ENCODE peak calls at places on chromosomes 13 and 19, in nine cellular contexts. One of them, this sample, is unnamed.

GRCh38 chr13:110699148-110700145 is 6.5 kb downstream of the CARS2 start:
- DNase-seq in transverse colon: no peak
- DNase-seq in stomach: no peak
- DNase-seq in K562: no peak
- DNase-seq in upper lobe of left lung: no peak
- DNase-seq in A549: no peak
- DNase-seq in HepG2: no peak
- DNase-seq in GM12878: no peak
- DNase-seq in tibial nerve: no peak
- DNase-seq in this sample: no peak

GRCh38 chr13:32354040-32354439 is 38.7 kb downstream of the BRCA2 start:
- DNase-seq in transverse colon: no peak
- DNase-seq in stomach: no peak
- DNase-seq in K562: no peak
- DNase-seq in upper lobe of left lung: no peak
- DNase-seq in A549: no peak
- DNase-seq in HepG2: no peak
- DNase-seq in GM12878: no peak
- DNase-seq in tibial nerve: no peak
- DNase-seq in this sample: no peak

GRCh38 chr13:110790371-110790770 is 76.9 kb downstream of the ING1 start:
- DNase-seq in transverse colon: no peak
- DNase-seq in stomach: no peak
- DNase-seq in K562: no peak
- DNase-seq in upper lobe of left lung: no peak
- DNase-seq in A549: no peak
- DNase-seq in HepG2: no peak
- DNase-seq in GM12878: no peak
- DNase-seq in tibial nerve: no peak
- DNase-seq in this sample: no peak

GRCh38 chr13:76286178-76286577 is 600.0 kb downstream of the KCTD12 start:
- DNase-seq in transverse colon: no peak
- DNase-seq in stomach: no peak
- DNase-seq in K562: no peak
- DNase-seq in upper lobe of left lung: no peak
- DNase-seq in A549: no peak
- DNase-seq in HepG2: no peak
- DNase-seq in GM12878: no peak
- DNase-seq in tibial nerve: no peak
- DNase-seq in this sample: no peak

GRCh38 chr13:44364601-44365000 is 9.0 kb upstream of the SERP2 start:
- DNase-seq in transverse colon: no peak
- DNase-seq in stomach: no peak
- DNase-seq in K562: no peak
- DNase-seq in upper lobe of left lung: no peak
- DNase-seq in A549: peak
- DNase-seq in HepG2: peak
- DNase-seq in GM12878: no peak
- DNase-seq in tibial nerve: no peak
- DNase-seq in this sample: no peak

GRCh38 chr19:4910594-4911273 is 1.4 kb downstream of the UHRF1 start:
- DNase-seq in transverse colon: peak
- DNase-seq in stomach: no peak
- DNase-seq in K562: no peak
- DNase-seq in upper lobe of left lung: no peak
- DNase-seq in A549: peak
- DNase-seq in HepG2: no peak
- DNase-seq in GM12878: no peak
- DNase-seq in tibial nerve: no peak
- DNase-seq in this sample: no peak

GRCh38 chr13:40159736-40160135 is 504.3 kb downstream of the COG6 start:
- DNase-seq in transverse colon: no peak
- DNase-seq in stomach: no peak
- DNase-seq in K562: no peak
- DNase-seq in upper lobe of left lung: no peak
- DNase-seq in A549: no peak
- DNase-seq in HepG2: no peak
- DNase-seq in GM12878: no peak
- DNase-seq in tibial nerve: no peak
- DNase-seq in this sample: no peak

GRCh38 chr13:71359641-71360040 is 507.4 kb downstream of the DACH1 start:
- DNase-seq in transverse colon: no peak
- DNase-seq in stomach: no peak
- DNase-seq in K562: no peak
- DNase-seq in upper lobe of left lung: no peak
- DNase-seq in A549: no peak
- DNase-seq in HepG2: no peak
- DNase-seq in GM12878: no peak
- DNase-seq in tibial nerve: no peak
- DNase-seq in this sample: no peak

GRCh38 chr13:113862191-113862765 is 1.6 kb downstream of the GAS6 start:
- DNase-seq in transverse colon: no peak
- DNase-seq in stomach: no peak
- DNase-seq in K562: no peak
- DNase-seq in upper lobe of left lung: peak
- DNase-seq in A549: no peak
- DNase-seq in HepG2: no peak
- DNase-seq in GM12878: no peak
- DNase-seq in tibial nerve: no peak
- DNase-seq in this sample: no peak

GRCh38 chr13:113861433-113862030 is 2.3 kb downstream of the GAS6 start:
- DNase-seq in transverse colon: no peak
- DNase-seq in stomach: no peak
- DNase-seq in K562: no peak
- DNase-seq in upper lobe of left lung: no peak
- DNase-seq in A549: no peak
- DNase-seq in HepG2: no peak
- DNase-seq in GM12878: no peak
- DNase-seq in tibial nerve: no peak
- DNase-seq in this sample: peak

GRCh38 chr13:113859311-113860050 is 4.4 kb downstream of the GAS6 start:
- DNase-seq in transverse colon: no peak
- DNase-seq in stomach: no peak
- DNase-seq in K562: no peak
- DNase-seq in upper lobe of left lung: no peak
- DNase-seq in A549: no peak
- DNase-seq in HepG2: no peak
- DNase-seq in GM12878: no peak
- DNase-seq in tibial nerve: no peak
- DNase-seq in this sample: no peak

GRCh38 chr13:113857531-113858195 is 6.2 kb downstream of the GAS6 start:
- DNase-seq in transverse colon: no peak
- DNase-seq in stomach: peak
- DNase-seq in K562: no peak
- DNase-seq in upper lobe of left lung: peak
- DNase-seq in A549: no peak
- DNase-seq in HepG2: no peak
- DNase-seq in GM12878: no peak
- DNase-seq in tibial nerve: no peak
- DNase-seq in this sample: no peak

DNA sequence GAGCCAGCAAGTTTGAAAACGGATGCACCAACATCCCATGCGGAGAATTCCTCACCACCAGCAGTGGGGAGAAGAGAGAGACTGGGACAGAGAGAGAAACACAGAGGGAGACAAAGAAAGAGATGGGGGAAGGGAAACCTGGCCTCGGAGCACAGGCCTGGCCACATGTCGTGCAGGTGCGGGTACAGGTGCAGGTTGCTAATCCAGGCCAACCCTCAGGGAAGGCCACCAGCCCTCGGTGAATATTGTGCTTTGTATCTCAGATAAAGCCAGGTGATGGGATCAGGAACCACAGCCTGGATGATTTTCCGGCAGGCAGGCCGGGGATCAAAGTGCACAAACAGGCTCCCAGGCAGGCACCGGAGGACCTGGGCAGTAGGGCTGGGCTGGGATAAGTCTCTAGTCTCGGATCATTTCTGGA is 3.8 kb downstream of the GAS6 start:
- DNase-seq in transverse colon: peak
- DNase-seq in stomach: peak
- DNase-seq in K562: no peak
- DNase-seq in upper lobe of left lung: no peak
- DNase-seq in A549: no peak
- DNase-seq in HepG2: peak
- DNase-seq in GM12878: no peak
- DNase-seq in tibial nerve: no peak
- DNase-seq in this sample: no peak
- TF ChIP-seq EP300 in transverse colon: no peak
- TF ChIP-seq EP300 in stomach: no peak
- TF ChIP-seq EP300 in K562: no peak
- TF ChIP-seq EP300 in upper lobe of left lung: no peak
- TF ChIP-seq EP300 in A549: no peak
- TF ChIP-seq EP300 in HepG2: no peak
- TF ChIP-seq EP300 in GM12878: no peak
- TF ChIP-seq EP300 in tibial nerve: no peak
- TF ChIP-seq EP300 in this sample: no peak

GRCh38 chr13:29993196-29993595 is 142.8 kb upstream of the UBL3 start:
- DNase-seq in transverse colon: no peak
- DNase-seq in stomach: no peak
- DNase-seq in K562: no peak
- DNase-seq in upper lobe of left lung: no peak
- DNase-seq in A549: no peak
- DNase-seq in HepG2: no peak
- DNase-seq in GM12878: no peak
- DNase-seq in tibial nerve: no peak
- DNase-seq in this sample: no peak

GRCh38 chr13:29994911-29995601 is 144.6 kb upstream of the UBL3 start:
- DNase-seq in transverse colon: no peak
- DNase-seq in stomach: no peak
- DNase-seq in K562: no peak
- DNase-seq in upper lobe of left lung: no peak
- DNase-seq in A549: no peak
- DNase-seq in HepG2: no peak
- DNase-seq in GM12878: no peak
- DNase-seq in tibial nerve: no peak
- DNase-seq in this sample: no peak

GRCh38 chr13:29996316-29996715 is 145.9 kb upstream of the UBL3 start:
- DNase-seq in transverse colon: no peak
- DNase-seq in stomach: no peak
- DNase-seq in K562: no peak
- DNase-seq in upper lobe of left lung: no peak
- DNase-seq in A549: no peak
- DNase-seq in HepG2: no peak
- DNase-seq in GM12878: no peak
- DNase-seq in tibial nerve: no peak
- DNase-seq in this sample: no peak

GRCh38 chr13:29991343-29991742 is 140.9 kb upstream of the UBL3 start:
- DNase-seq in transverse colon: no peak
- DNase-seq in stomach: no peak
- DNase-seq in K562: no peak
- DNase-seq in upper lobe of left lung: no peak
- DNase-seq in A549: no peak
- DNase-seq in HepG2: no peak
- DNase-seq in GM12878: no peak
- DNase-seq in tibial nerve: no peak
- DNase-seq in this sample: no peak

DNA sequence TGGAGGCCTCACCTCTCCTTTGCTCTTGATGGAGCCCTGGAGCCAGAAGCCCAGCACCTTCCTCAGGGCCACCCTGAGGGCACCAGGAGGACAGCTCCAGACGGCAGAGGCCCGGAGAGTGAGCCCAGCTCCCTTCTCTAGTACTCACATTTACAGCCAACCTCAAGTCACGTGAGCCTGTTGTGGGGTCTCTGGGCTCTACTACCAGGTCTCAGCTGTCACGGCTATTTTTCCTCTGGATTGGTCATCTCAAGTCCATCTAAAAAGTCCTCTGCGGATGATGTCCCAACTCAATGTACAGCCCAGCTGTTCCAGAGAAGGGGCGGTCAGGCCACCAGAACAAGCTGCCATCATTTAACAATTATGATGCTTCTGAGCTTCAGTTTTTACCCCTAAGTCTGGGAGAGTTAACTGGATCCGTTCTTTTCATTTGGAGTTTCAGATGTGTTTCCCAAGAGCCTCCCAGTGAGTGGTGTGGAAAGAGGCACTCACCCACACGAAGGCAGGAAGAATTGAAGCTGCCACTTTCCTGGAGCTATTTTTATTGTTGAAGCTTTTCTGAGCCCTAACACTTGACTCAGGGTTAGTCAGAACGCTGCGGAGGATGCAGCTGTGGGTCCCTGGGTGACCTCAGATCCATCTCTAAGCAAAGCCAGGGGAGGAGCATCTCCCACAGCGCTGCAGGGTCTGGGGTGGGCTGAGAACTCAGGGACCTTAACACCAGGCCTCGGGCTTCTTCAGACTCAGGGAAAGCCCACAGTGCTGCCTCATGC is 143.5 kb upstream of the UBL3 start:
- DNase-seq in transverse colon: no peak
- DNase-seq in stomach: no peak
- DNase-seq in K562: no peak
- DNase-seq in upper lobe of left lung: peak
- DNase-seq in A549: no peak
- DNase-seq in HepG2: no peak
- DNase-seq in GM12878: no peak
- DNase-seq in tibial nerve: no peak
- DNase-seq in this sample: no peak
- TF ChIP-seq EP300 in transverse colon: no peak
- TF ChIP-seq EP300 in stomach: no peak
- TF ChIP-seq EP300 in K562: no peak
- TF ChIP-seq EP300 in upper lobe of left lung: no peak
- TF ChIP-seq EP300 in A549: no peak
- TF ChIP-seq EP300 in HepG2: no peak
- TF ChIP-seq EP300 in GM12878: no peak
- TF ChIP-seq EP300 in tibial nerve: no peak
- TF ChIP-seq EP300 in this sample: no peak

DNA sequence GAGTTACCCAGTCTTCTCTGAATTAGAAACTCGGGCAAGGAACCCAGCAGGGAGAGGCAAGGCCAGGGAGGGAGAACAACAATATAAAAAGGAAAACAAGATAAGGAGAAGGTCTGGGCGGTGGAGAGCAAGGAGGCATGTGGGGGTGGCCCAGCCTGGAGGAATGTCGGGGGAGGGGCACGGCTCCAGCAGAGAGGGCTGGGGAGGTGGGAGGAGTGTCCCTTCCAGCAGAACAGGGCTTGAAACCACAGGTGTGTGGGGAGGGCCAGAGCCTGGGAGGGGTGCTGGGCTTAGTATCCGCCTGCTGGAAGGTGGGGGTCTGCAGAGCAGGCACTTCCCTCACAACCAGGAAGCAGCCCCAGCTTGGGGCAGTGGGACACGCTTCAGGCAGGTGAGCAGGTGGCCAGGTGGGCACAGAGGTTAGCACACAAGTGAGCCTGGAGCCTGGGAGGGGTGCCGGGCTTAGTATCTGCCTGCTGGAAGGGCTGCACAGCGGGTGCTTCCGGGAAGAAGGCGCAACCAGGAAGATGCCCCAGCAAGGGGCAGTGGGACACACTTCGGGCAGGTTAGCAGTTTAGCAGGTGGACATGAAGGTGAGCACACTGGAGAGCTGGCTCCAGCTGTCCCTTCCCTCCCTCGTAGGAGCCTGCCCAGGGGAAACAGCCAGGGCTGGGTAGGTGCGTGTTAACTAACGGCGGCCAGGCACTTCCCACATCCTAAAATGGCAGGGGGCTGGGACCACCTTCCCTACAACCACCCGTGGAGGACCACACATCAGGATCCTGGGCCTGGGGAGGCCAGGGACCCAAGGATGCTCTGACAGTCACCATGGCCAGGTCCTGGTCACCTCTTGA is 3.1 kb downstream of the GAS6 start:
- DNase-seq in transverse colon: peak
- DNase-seq in stomach: peak
- DNase-seq in K562: peak
- DNase-seq in upper lobe of left lung: peak
- DNase-seq in A549: no peak
- DNase-seq in HepG2: no peak
- DNase-seq in GM12878: no peak
- DNase-seq in tibial nerve: no peak
- DNase-seq in this sample: peak
- TF ChIP-seq EP300 in transverse colon: no peak
- TF ChIP-seq EP300 in stomach: no peak
- TF ChIP-seq EP300 in K562: no peak
- TF ChIP-seq EP300 in upper lobe of left lung: no peak
- TF ChIP-seq EP300 in A549: no peak
- TF ChIP-seq EP300 in HepG2: no peak
- TF ChIP-seq EP300 in GM12878: no peak
- TF ChIP-seq EP300 in tibial nerve: no peak
- TF ChIP-seq EP300 in this sample: no peak

DNA sequence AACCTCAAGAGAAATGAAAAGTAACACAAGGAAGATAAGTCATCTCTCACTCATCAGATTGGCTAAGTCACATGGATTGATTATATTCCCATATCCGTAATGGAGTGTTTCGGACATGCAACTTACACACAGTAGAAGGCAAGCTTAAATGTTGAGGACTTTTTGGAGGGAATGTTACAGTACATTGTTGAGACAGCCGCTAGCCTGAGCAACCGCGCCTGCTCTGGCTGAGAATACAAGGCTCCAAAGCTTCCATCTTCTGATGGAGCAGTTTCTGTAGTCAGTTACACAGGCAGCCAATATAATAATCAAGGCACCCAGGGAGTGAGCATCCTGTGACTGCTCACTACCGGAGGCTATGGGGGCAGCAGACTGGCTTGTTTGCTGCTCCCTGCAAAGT is 1.0 kb upstream of the CRYL1 start:
- DNase-seq in transverse colon: no peak
- DNase-seq in stomach: no peak
- DNase-seq in K562: no peak
- DNase-seq in upper lobe of left lung: no peak
- DNase-seq in A549: no peak
- DNase-seq in HepG2: peak
- DNase-seq in GM12878: no peak
- DNase-seq in tibial nerve: no peak
- DNase-seq in this sample: no peak
- TF ChIP-seq EP300 in transverse colon: no peak
- TF ChIP-seq EP300 in stomach: no peak
- TF ChIP-seq EP300 in K562: no peak
- TF ChIP-seq EP300 in upper lobe of left lung: no peak
- TF ChIP-seq EP300 in A549: no peak
- TF ChIP-seq EP300 in HepG2: no peak
- TF ChIP-seq EP300 in GM12878: no peak
- TF ChIP-seq EP300 in tibial nerve: no peak
- TF ChIP-seq EP300 in this sample: no peak

This sample was measured in ovary.